ENCODE peak calls at places on chromosomes 16 and 17, in seven cellular contexts. D, X, S, K, F, A and P are unnamed samples.

GRCh38 chr17:58165981-58166380 is 801 bp upstream of the OR4D2 start:
- DNase-seq in A (no peak), X (no peak), S (no peak), D (no peak), F (no peak), K (no peak), P (no peak)

GRCh38 chr16:8796469-8797363 is 723 bp downstream of the TMEM186 start:
- DNase-seq in F (no peak), X (no peak), S (no peak), A (no peak), K (no peak), D (no peak), P (no peak)

GRCh38 chr16:47719713-47720112 is 258.6 kb downstream of the PHKB start:
- DNase-seq in F (no peak), D (no peak), S (no peak), A (no peak), K (no peak), X (no peak), P (no peak)

GRCh38 chr16:3173892-3174617 is 13.9 kb upstream of the OR1F1 start:
- DNase-seq in A (no peak), S (no peak), D (peak; percentile 81), F (peak; percentile 35), K (no peak), X (no peak), P (no peak)

GRCh38 chr17:63406689-63407330 is 39.3 kb downstream of the CYB561 start:
- DNase-seq in A (no peak), S (peak; percentile 60), X (peak; percentile 31), F (peak; percentile 87), D (peak; percentile 88), K (no peak), P (no peak)

GRCh38 chr17:15431201-15431600 is 36.2 kb downstream of the CDRT4 start:
- DNase-seq in K (no peak), A (peak; percentile 91), F (no peak), S (peak; percentile 52), X (no peak), D (no peak), P (no peak)

GRCh38 chr17:2212328-2212981 is 91.1 kb downstream of the SMG6 start:
- DNase-seq in D (no peak), A (peak; percentile 75), F (no peak), K (peak; percentile 35), X (no peak), S (peak; percentile 63), P (peak; percentile 86)

GRCh38 chr17:72975509-72975908 is 117.0 kb downstream of the SLC39A11 start:
- DNase-seq in F (no peak), K (no peak), S (no peak), D (no peak), A (no peak), X (no peak), P (no peak)

GRCh38 chr17:62876063-62876462 is 67.9 kb upstream of the MARCHF10 start:
- DNase-seq in K (no peak), X (no peak), F (no peak), D (no peak), S (no peak), A (no peak), P (no peak)

GRCh38 chr16:67425046-67425445 is 5.9 kb upstream of the HSD11B2 start:
- DNase-seq in A (no peak), F (no peak), S (no peak), K (no peak), X (no peak), D (no peak), P (no peak)

GRCh38 chr16:77962689-77963088 is 59.7 kb upstream of the CLEC3A start:
- DNase-seq in F (no peak), K (no peak), A (no peak), D (no peak), X (no peak), S (no peak), P (no peak)

GRCh38 chr16:88939814-88940195 is 37.2 kb downstream of the CBFA2T3 start:
- DNase-seq in D (no peak), X (no peak), S (no peak), F (no peak), K (peak; percentile 67), A (peak; percentile 75), P (no peak)

GRCh38 chr17:1787301-1787902 is 25.5 kb downstream of the SERPINF1 start:
- DNase-seq in F (no peak), K (peak; percentile 46), A (peak; percentile 91), X (no peak), D (no peak), S (peak; percentile 83), P (peak; percentile 93)

GRCh38 chr16:58262592-58262991 is 32.2 kb downstream of the PRSS54 start:
- DNase-seq in X (no peak), F (no peak), D (no peak), A (no peak), S (no peak), K (no peak), P (no peak)

GRCh38 chr16:58266336-58266735 is 28.5 kb downstream of the PRSS54 start:
- DNase-seq in K (no peak), F (no peak), X (no peak), S (no peak), D (no peak), A (no peak), P (no peak)

GRCh38 chr16:58265480-58266052 is 29.3 kb downstream of the PRSS54 start:
- DNase-seq in A (no peak), D (no peak), F (no peak), K (no peak), S (no peak), X (no peak), P (no peak)

GRCh38 chr16:58264007-58264406 is 30.8 kb downstream of the PRSS54 start:
- DNase-seq in D (no peak), F (no peak), X (no peak), A (no peak), K (no peak), S (no peak), P (no peak)

GRCh38 chr16:58264961-58265479 is 29.8 kb downstream of the PRSS54 start:
- DNase-seq in F (no peak), X (no peak), D (no peak), K (no peak), S (no peak), A (no peak), P (no peak)
- H3K27ac ChIP-seq in F (no peak overlapping the region), X (no peak overlapping the region), D (no peak overlapping the region), K (no peak overlapping the region), S (no peak overlapping the region), A (no peak overlapping the region), P (no peak overlapping the region)

GRCh38 chr16:1929105-1929504 is 10.9 kb upstream of the HS3ST6 start:
- DNase-seq in F (peak; percentile 44), A (no peak), X (no peak), K (no peak), D (peak; percentile 9), S (peak; percentile 47), P (no peak)
- H3K4me3 ChIP-seq in F (peak overlapping the region; percentile 40), A (peak overlapping the region; percentile 71), X (peak overlapping the region; percentile 49), K (peak overlapping the region; percentile 76), D (peak overlapping the region; percentile 56), S (peak overlapping the region; percentile 50), P (peak overlapping the region; percentile 64)

DNA sequence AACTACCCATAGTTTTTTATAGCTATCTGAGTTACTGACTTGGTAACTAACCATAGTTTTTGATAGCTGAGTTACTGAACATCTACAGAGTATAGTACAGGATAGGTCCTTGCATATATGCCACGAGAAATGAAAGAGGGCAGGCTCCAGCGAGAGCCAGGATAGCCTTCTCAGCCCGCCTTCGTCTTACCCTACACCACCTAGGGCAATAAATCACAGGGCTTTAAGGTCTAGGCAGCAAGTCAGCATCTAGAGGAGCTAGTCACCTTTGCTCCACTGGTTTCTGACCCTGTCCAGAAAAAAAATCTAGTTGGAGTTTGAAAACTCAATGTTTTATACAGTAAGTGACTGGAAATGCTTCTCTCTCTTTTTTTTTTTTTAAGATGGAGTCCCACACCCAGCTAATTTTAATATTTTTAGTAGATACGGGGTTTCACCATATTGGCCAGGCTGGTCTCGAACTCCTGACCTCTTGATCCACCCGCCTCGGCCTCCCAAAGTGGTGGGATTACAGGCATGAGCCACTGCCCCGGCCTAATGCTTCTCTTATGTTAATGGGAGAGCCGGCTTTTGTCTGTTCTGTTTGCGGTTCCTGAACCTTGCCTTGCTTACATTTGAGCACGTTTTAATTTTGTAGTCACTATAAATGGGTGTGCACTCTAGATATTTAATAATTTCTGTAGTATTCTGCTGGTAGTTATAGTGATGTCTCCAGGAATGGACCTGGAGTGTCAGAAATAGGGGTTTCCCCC is 2.8 kb downstream of the BFAR start:
- DNase-seq in F (no peak), K (no peak), X (no peak), D (no peak), A (no peak), S (no peak), P (no peak)
- H3K27ac ChIP-seq in F (no peak overlapping the region), K (no peak overlapping the region), X (no peak overlapping the region), D (no peak overlapping the region), A (no peak overlapping the region), S (no peak overlapping the region), P (no peak overlapping the region)

GRCh38 chr17:48023408-48024148 is 14.0 kb downstream of the COPZ2 start:
- DNase-seq in F (peak; percentile 82), A (peak; percentile 94), K (peak; percentile 85), X (peak; percentile 9), D (peak; percentile 71), S (peak; percentile 69), P (peak; percentile 94)

GRCh38 chr17:48024149-48025039 is 13.2 kb downstream of the COPZ2 start:
- DNase-seq in F (peak; percentile 43), A (peak; percentile 72), S (peak; percentile 39), X (peak; percentile 33), D (no peak), K (peak; percentile 50), P (peak; percentile 79)

GRCh38 chr17:48026503-48027321 is 10.9 kb downstream of the COPZ2 start:
- DNase-seq in K (peak; percentile 83), X (peak; percentile 40), D (peak; percentile 87), F (peak; percentile 94), A (peak; percentile 93), S (peak; percentile 86), P (peak; percentile 58)

GRCh38 chr17:48025904-48026502 is 11.6 kb downstream of the COPZ2 start:
- DNase-seq in A (no peak), K (no peak), S (peak; percentile 31), F (no peak), D (no peak), X (no peak), P (peak; percentile 14)

GRCh38 chr17:48025040-48025903 is 12.3 kb downstream of the COPZ2 start:
- DNase-seq in S (peak; percentile 97), K (peak; percentile 97), D (peak; percentile 97), F (peak; percentile 98), X (peak; percentile 96), A (peak; percentile 99), P (peak; percentile 99)
- H3K4me3 ChIP-seq in S (peak overlapping the region; percentile 37), K (peak overlapping the region; percentile 67), D (peak overlapping the region; percentile 64), F (peak overlapping the region; percentile 28), X (peak overlapping the region; percentile 60), A (peak overlapping the region; percentile 67), P (peak overlapping the region; percentile 61)

GRCh38 chr16:24535827-24536226 is 3.5 kb upstream of the RBBP6 start:
- DNase-seq in K (no peak), X (no peak), F (no peak), D (no peak), S (no peak), A (no peak), P (no peak)

GRCh38 chr16:24534634-24535033 is 4.7 kb upstream of the RBBP6 start:
- DNase-seq in D (no peak), A (no peak), K (no peak), F (no peak), X (no peak), S (no peak), P (no peak)

GRCh38 chr16:24538756-24539294 is 541 bp upstream of the RBBP6 start:
- DNase-seq in S (no peak), X (no peak), F (no peak), A (peak; percentile 58), D (no peak), K (no peak), P (no peak)

GRCh38 chr16:24537474-24538337 is 1.7 kb upstream of the RBBP6 start:
- DNase-seq in A (no peak), S (no peak), F (no peak), K (no peak), D (peak; percentile 57), X (no peak), P (no peak)

GRCh38 chr16:24536671-24537070 is 2.7 kb upstream of the RBBP6 start:
- DNase-seq in F (no peak), K (no peak), S (no peak), X (no peak), D (no peak), A (no peak), P (no peak)
- H3K27ac ChIP-seq in F (no peak overlapping the region), K (no peak overlapping the region), S (no peak overlapping the region), X (no peak overlapping the region), D (no peak overlapping the region), A (no peak overlapping the region), P (no peak overlapping the region)